ENCODE peak calls at places on chromosomes 1 and 21, in six cellular contexts. U is HCT116, B is K562, O is SK-N-SH, M is GM12878, W is H1. G is an unnamed sample.

GRCh38 chr1:166069390-166069789 is 97.4 kb downstream of the FAM78B start:
- DNase-seq in U (no peak), B (peak; percentile 51), O (no peak), M (no peak), W (no peak), G (peak; percentile 49)

GRCh38 chr1:178725603-178726517 is 816 bp downstream of the RALGPS2 start:
- DNase-seq in U (peak; percentile 83), B (peak; percentile 90), O (peak; percentile 79), M (peak; percentile 32), W (peak; percentile 76), G (peak; percentile 93)

GRCh38 chr1:2088434-2088833 is 38.2 kb downstream of the PRKCZ start:
- DNase-seq in U (no peak), B (peak; percentile 38), O (no peak), M (no peak), W (no peak), G (no peak)

GRCh38 chr21:46379691-46380090 is 55.7 kb downstream of the PCNT start:
- DNase-seq in U (no peak), B (no peak), O (no peak), M (no peak), W (no peak), G (no peak)

GRCh38 chr1:27522148-27522859 is 32.3 kb upstream of the WASF2 start:
- DNase-seq in U (no peak), B (no peak), O (no peak), M (no peak), W (no peak), G (no peak)

GRCh38 chr1:18637962-18638817 is 7.5 kb downstream of the PAX7 start:
- DNase-seq in U (no peak), B (no peak), O (no peak), M (no peak), W (no peak), G (no peak)

GRCh38 chr21:34669149-34669879 is 520 bp downstream of the CLIC6 start:
- DNase-seq in U (no peak), B (no peak), O (peak; percentile 26), M (no peak), W (peak; percentile 81), G (peak; percentile 46)

GRCh38 chr1:214072758-214073157 is 85.0 kb downstream of the PROX1 start:
- DNase-seq in U (no peak), B (no peak), O (no peak), M (no peak), W (no peak), G (no peak)

GRCh38 chr21:15894596-15894995 is 164.8 kb downstream of the USP25 start:
- DNase-seq in U (no peak), B (no peak), O (peak; percentile 9), M (no peak), W (no peak), G (no peak)

GRCh38 chr21:44046734-44047133 is 34.6 kb downstream of the TRAPPC10 start:
- DNase-seq in U (no peak), B (no peak), O (no peak), M (no peak), W (no peak), G (no peak)
- TF ChIP-seq JUND in U (no peak), B (no peak), O (no peak), M (no peak), W (no peak), G (no peak)

DNA sequence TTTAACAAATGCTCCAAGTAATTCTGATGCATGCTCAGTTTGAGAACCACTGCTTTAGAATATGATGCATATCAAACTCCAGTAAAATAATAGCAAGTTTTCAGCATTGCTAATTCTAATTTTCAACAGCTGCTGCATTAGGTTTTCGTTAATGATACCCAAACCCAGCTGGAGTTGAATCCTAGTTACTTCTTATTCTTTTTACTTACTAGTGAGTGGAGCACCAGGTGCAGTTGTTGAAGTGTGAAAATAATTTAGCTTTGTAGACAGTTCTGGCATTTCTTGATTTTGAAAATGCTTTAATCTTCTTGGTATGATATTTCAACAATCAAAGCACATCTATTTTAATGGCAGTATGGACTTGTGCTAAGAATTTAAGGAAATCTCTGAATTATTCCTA is 138.6 kb downstream of the HS2ST1 start:
- DNase-seq in U (no peak), B (no peak), O (no peak), M (no peak), W (no peak), G (no peak)
- TF ChIP-seq JUND in U (no peak), B (no peak), O (no peak), M (no peak), W (no peak), G (no peak)

DNA sequence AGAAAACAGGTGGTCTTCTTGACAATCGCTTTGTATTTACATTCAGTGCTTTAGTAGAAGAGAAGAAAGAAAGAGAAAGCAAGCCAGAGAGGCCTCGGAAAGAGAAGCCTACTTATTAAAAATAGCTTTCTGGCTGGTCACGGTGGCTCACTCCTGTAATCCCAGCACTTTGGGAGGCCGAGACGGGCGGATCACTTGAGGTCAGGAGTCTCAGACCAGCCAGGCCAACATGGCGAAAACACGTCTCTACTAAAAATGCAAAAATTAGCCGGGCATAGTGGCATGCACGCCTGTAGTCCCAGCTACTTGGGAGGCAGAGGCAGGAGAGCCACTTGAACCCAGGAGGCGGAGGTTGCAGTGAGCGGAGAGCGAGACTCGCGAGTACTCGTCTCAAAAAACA is 1.8 kb upstream of the SLC19A2 start:
- DNase-seq in U (no peak), B (no peak), O (no peak), M (no peak), W (no peak), G (no peak)
- TF ChIP-seq JUND in U (no peak), B (no peak), O (no peak), M (no peak), W (no peak), G (no peak)

GRCh38 chr1:235997049-235997448 is 67.8 kb downstream of the NID1 start:
- DNase-seq in U (no peak), B (no peak), O (no peak), M (no peak), W (no peak), G (no peak)
- TF ChIP-seq JUND in U (no peak), B (no peak), O (no peak), M (no peak), W (no peak), G (no peak)

G was measured in T47D.